ENCODE peak calls at places on chromosomes 1 and 21, in seven cellular contexts. X, N, Z, E, R, L and B are unnamed samples.

GRCh38 chr1:6185151-6185550 is 5.0 kb upstream of the CHD5 start:
- DNase-seq in X (peak), N (no peak), Z (no peak), E (no peak), R (peak), L (no peak), B (no peak)

GRCh38 chr1:168498159-168498609 is 45.6 kb downstream of the XCL2 start:
- DNase-seq in X (no peak), N (no peak), Z (no peak), E (no peak), R (peak), L (no peak), B (no peak)

GRCh38 chr1:112533029-112533428 is 24.3 kb downstream of the WNT2B start:
- DNase-seq in X (peak), N (no peak), Z (no peak), E (no peak), R (peak), L (no peak), B (no peak)

GRCh38 chr1:180343931-180344406 is 113.9 kb downstream of the LHX4 start:
- DNase-seq in X (peak), N (no peak), Z (no peak), E (no peak), R (peak), L (no peak), B (peak)

GRCh38 chr1:162943627-162944026 is 82.7 kb upstream of the CCDC190 start:
- DNase-seq in X (no peak), N (no peak), Z (no peak), E (no peak), R (no peak), L (no peak), B (no peak)

GRCh38 chr1:242016518-242016917 is 17.6 kb upstream of the MAP1LC3C start:
- DNase-seq in X (no peak), N (no peak), Z (no peak), E (no peak), R (no peak), L (no peak), B (no peak)

GRCh38 chr1:44903261-44903660 is 60.2 kb upstream of the PTCH2 start:
- DNase-seq in X (no peak), N (no peak), Z (no peak), E (no peak), R (peak), L (no peak), B (no peak)

GRCh38 chr1:109657970-109658369 is 2.1 kb downstream of the GSTM4 start:
- DNase-seq in X (no peak), N (peak), Z (no peak), E (no peak), R (no peak), L (no peak), B (no peak)

GRCh38 chr1:152786077-152786476 is at the start of gene LCE1E:
- DNase-seq in X (no peak), N (no peak), Z (no peak), E (no peak), R (no peak), L (no peak), B (no peak)

GRCh38 chr1:202238914-202239313 is 45.3 kb downstream of the LGR6 start:
- DNase-seq in X (no peak), N (no peak), Z (no peak), E (no peak), R (no peak), L (no peak), B (no peak)

GRCh38 chr1:109863699-109864062 is 47.0 kb upstream of the CSF1 start:
- DNase-seq in X (no peak), N (no peak), Z (no peak), E (no peak), R (peak), L (no peak), B (no peak)

GRCh38 chr1:243748706-243749283 is 101.2 kb downstream of the AKT3 start:
- DNase-seq in X (peak), N (no peak), Z (peak), E (no peak), R (peak), L (no peak), B (no peak)

GRCh38 chr1:91811363-91812025 is 74.5 kb downstream of the TGFBR3 start:
- DNase-seq in X (no peak), N (no peak), Z (no peak), E (no peak), R (no peak), L (no peak), B (no peak)

GRCh38 chr21:27954806-27955205 is 987.9 kb upstream of the ADAMTS5 start:
- DNase-seq in X (no peak), N (no peak), Z (no peak), E (no peak), R (peak), L (no peak), B (no peak)

GRCh38 chr1:233393926-233394680 is 66.6 kb downstream of the MAP3K21 start:
- DNase-seq in X (no peak), N (no peak), Z (no peak), E (no peak), R (no peak), L (no peak), B (no peak)

GRCh38 chr1:67043366-67043765 is 10.6 kb downstream of the SLC35D1 start:
- DNase-seq in X (no peak), N (no peak), Z (no peak), E (no peak), R (no peak), L (no peak), B (no peak)

GRCh38 chr1:68376441-68376840 is 73.3 kb downstream of the RPE65 start:
- DNase-seq in X (no peak), N (no peak), Z (no peak), E (no peak), R (no peak), L (no peak), B (no peak)

GRCh38 chr1:214331827-214332423 is 51.0 kb downstream of the SMYD2 start:
- DNase-seq in X (peak), N (no peak), Z (peak), E (no peak), R (peak), L (no peak), B (peak)

GRCh38 chr1:221030121-221030649 is 150.9 kb downstream of the HLX start:
- DNase-seq in X (no peak), N (no peak), Z (no peak), E (no peak), R (no peak), L (no peak), B (no peak)

GRCh38 chr21:40165212-40165611 is 298.0 kb downstream of the PCP4 start:
- DNase-seq in X (no peak), N (no peak), Z (no peak), E (no peak), R (no peak), L (peak), B (no peak)

GRCh38 chr1:185652348-185652747 is 81.8 kb upstream of the HMCN1 start:
- DNase-seq in X (no peak), N (no peak), Z (peak), E (no peak), R (no peak), L (no peak), B (no peak)

GRCh38 chr1:78702426-78702825 is 52.8 kb downstream of the IFI44 start:
- DNase-seq in X (no peak), N (no peak), Z (no peak), E (no peak), R (no peak), L (no peak), B (no peak)

GRCh38 chr1:227729881-227730629 is 5.0 kb downstream of the JMJD4 start:
- DNase-seq in X (peak), N (no peak), Z (peak), E (peak), R (peak), L (peak), B (peak)

GRCh38 chr1:188590641-188591040 is 1761.9 kb downstream of the PLA2G4A start:
- DNase-seq in X (no peak), N (no peak), Z (no peak), E (no peak), R (no peak), L (no peak), B (no peak)

GRCh38 chr1:22592919-22593790 is 29.9 kb downstream of the EPHA8 start:
- DNase-seq in X (no peak), N (no peak), Z (peak), E (no peak), R (no peak), L (no peak), B (peak)

GRCh38 chr1:81170721-81171120 is 630.0 kb upstream of the ADGRL2 start:
- DNase-seq in X (no peak), N (no peak), Z (no peak), E (no peak), R (no peak), L (no peak), B (no peak)

GRCh38 chr1:110708968-110709367 is 34.2 kb upstream of the KCNA3 start:
- DNase-seq in X (no peak), N (no peak), Z (no peak), E (no peak), R (no peak), L (no peak), B (no peak)

GRCh38 chr1:90452491-90452890 is 264.6 kb downstream of the BARHL2 start:
- DNase-seq in X (no peak), N (no peak), Z (no peak), E (no peak), R (no peak), L (no peak), B (no peak)

GRCh38 chr1:119653839-119654170 is 5.7 kb upstream of the ZNF697 start:
- DNase-seq in X (no peak), N (no peak), Z (no peak), E (no peak), R (peak), L (no peak), B (no peak)

GRCh38 chr1:36165145-36165544 is 9.2 kb downstream of the MAP7D1 start:
- DNase-seq in X (no peak), N (no peak), Z (no peak), E (no peak), R (no peak), L (no peak), B (no peak)

GRCh38 chr1:173193639-173194038 is 13.5 kb downstream of the TNFSF4 start:
- DNase-seq in X (peak), N (no peak), Z (no peak), E (no peak), R (peak), L (no peak), B (no peak)

GRCh38 chr1:29574871-29575270 is 338.5 kb downstream of the PTPRU start:
- DNase-seq in X (no peak), N (no peak), Z (no peak), E (no peak), R (no peak), L (no peak), B (no peak)

GRCh38 chr1:40842201-40842600 is 20.0 kb downstream of the CITED4 start:
- DNase-seq in X (no peak), N (no peak), Z (no peak), E (no peak), R (no peak), L (no peak), B (no peak)

GRCh38 chr1:40841602-40842001 is 20.6 kb downstream of the CITED4 start:
- DNase-seq in X (no peak), N (no peak), Z (no peak), E (no peak), R (no peak), L (no peak), B (no peak)

GRCh38 chr1:40844079-40844478 is 18.1 kb downstream of the CITED4 start:
- DNase-seq in X (no peak), N (no peak), Z (no peak), E (no peak), R (no peak), L (no peak), B (no peak)

GRCh38 chr1:40840526-40841323 is 21.4 kb downstream of the CITED4 start:
- DNase-seq in X (no peak), N (no peak), Z (no peak), E (no peak), R (no peak), L (no peak), B (no peak)

DNA sequence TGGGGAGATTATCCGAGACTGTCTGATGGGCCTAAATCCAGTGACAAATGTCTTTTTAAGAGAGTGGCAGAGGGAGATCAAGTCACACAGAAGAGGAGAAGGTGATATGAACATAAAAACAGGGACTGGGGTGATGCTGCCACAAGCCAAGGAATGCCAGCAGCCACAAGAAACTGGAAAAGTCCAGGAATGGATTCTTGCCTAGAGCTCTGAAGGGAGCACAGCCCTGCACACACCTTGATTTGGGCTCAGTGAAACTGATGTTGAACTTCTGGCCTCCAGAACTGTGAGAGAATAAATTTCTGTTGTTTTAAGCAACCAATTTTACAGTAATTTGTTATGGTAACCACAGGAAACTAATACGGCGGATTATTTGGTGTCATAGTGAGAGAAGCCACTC is 19.5 kb downstream of the CITED4 start:
- DNase-seq in X (no peak), N (no peak), Z (no peak), E (no peak), R (no peak), L (no peak), B (no peak)
- H3K27ac ChIP-seq in X (no peak), N (no peak), Z (no peak), E (no peak), R (no peak), L (no peak), B (no peak)

GRCh38 chr21:34352556-34352955 is 11.2 kb upstream of the KCNE2 start:
- DNase-seq in X (no peak), N (no peak), Z (no peak), E (no peak), R (no peak), L (no peak), B (no peak)

GRCh38 chr21:34358866-34359265 is 4.9 kb upstream of the KCNE2 start:
- DNase-seq in X (no peak), N (no peak), Z (no peak), E (no peak), R (no peak), L (no peak), B (no peak)

GRCh38 chr21:34354836-34355235 is 9.0 kb upstream of the KCNE2 start:
- DNase-seq in X (no peak), N (no peak), Z (no peak), E (no peak), R (no peak), L (no peak), B (no peak)

GRCh38 chr21:34357889-34358288 is 5.9 kb upstream of the KCNE2 start:
- DNase-seq in X (no peak), N (no peak), Z (no peak), E (no peak), R (no peak), L (no peak), B (no peak)

GRCh38 chr21:34355570-34355969 is 8.2 kb upstream of the KCNE2 start:
- DNase-seq in X (no peak), N (no peak), Z (no peak), E (no peak), R (no peak), L (no peak), B (no peak)
- H3K27ac ChIP-seq in X (no peak), N (no peak), Z (no peak), E (no peak), R (no peak), L (no peak), B (no peak)

GRCh38 chr21:25983745-25984144 is 186.8 kb downstream of the APP start:
- DNase-seq in X (no peak), N (no peak), Z (no peak), E (no peak), R (no peak), L (no peak), B (no peak)

GRCh38 chr21:25988738-25989137 is 181.8 kb downstream of the APP start:
- DNase-seq in X (no peak), N (no peak), Z (no peak), E (no peak), R (no peak), L (no peak), B (no peak)

GRCh38 chr21:25984538-25984937 is 186.0 kb downstream of the APP start:
- DNase-seq in X (no peak), N (no peak), Z (no peak), E (no peak), R (no peak), L (no peak), B (no peak)

GRCh38 chr21:25986928-25987327 is 183.6 kb downstream of the APP start:
- DNase-seq in X (no peak), N (no peak), Z (no peak), E (no peak), R (no peak), L (no peak), B (no peak)

GRCh38 chr21:25985990-25986389 is 184.6 kb downstream of the APP start:
- DNase-seq in X (no peak), N (no peak), Z (no peak), E (no peak), R (no peak), L (no peak), B (no peak)
- H3K27ac ChIP-seq in X (no peak), N (no peak), Z (no peak), E (no peak), R (no peak), L (no peak), B (no peak)

DNA sequence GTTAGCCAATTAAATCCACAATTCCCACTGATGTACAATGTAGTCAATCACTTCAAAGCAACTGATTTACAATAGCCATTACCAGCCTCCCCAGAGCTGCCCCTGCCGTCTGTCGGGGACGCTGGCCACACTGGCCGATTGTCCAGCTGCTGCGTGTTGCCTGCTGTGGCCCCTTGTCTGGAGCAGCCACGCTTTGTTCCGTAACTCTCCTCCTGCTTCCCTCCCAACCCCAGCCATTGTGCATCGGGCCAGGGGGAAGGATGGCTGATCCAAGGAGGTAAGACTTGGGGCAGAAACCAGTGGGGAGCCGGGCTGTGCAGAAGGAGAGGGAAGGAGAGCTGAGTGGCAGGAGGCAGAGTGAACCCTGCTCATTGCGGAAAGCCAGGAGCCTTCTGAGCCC is 83.6 kb upstream of the LYST start:
- DNase-seq in X (no peak), N (no peak), Z (no peak), E (no peak), R (no peak), L (no peak), B (no peak)
- H3K27ac ChIP-seq in X (no peak), N (no peak), Z (no peak), E (no peak), R (no peak), L (no peak), B (no peak)

GRCh38 chr1:149937779-149938178 is 1.1 kb upstream of the MTMR11 start:
- DNase-seq in X (no peak), N (no peak), Z (no peak), E (no peak), R (peak), L (no peak), B (no peak)
- H3K27ac ChIP-seq in X (no peak), N (peak), Z (peak), E (peak), R (peak), L (no peak), B (peak)

GRCh38 chr1:205596876-205597275 is 34.9 kb downstream of the ELK4 start:
- DNase-seq in X (no peak), N (peak), Z (no peak), E (no peak), R (no peak), L (no peak), B (no peak)
- H3K27ac ChIP-seq in X (no peak), N (no peak), Z (no peak), E (no peak), R (no peak), L (no peak), B (no peak)

DNA sequence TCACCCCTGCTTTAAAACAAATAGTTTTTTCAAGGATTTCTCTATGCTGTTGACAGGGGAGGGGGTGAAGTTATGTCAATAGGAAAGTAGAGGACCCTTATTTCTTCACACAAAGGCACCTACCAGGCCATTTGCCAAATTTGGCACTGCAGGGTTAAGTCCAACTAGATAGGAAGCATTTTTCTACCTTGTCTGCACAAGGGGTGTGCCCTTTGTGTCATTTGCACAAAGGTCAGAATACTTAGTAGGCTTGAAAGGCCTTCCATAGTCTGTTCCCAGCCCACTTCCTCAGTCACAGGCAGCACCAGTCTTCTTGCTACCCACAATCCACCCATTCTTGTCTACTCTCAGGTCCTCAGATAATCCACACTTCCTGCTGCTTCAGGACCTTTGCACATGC is 7.0 kb downstream of the TACSTD2 start:
- DNase-seq in X (no peak), N (no peak), Z (no peak), E (no peak), R (no peak), L (no peak), B (no peak)
- H3K27ac ChIP-seq in X (no peak), N (no peak), Z (no peak), E (no peak), R (no peak), L (no peak), B (no peak)

GRCh38 chr1:27149714-27150113 is 5.2 kb downstream of the SLC9A1 start:
- DNase-seq in X (no peak), N (no peak), Z (no peak), E (no peak), R (no peak), L (no peak), B (no peak)

GRCh38 chr1:27147842-27148518 is 6.9 kb downstream of the SLC9A1 start:
- DNase-seq in X (no peak), N (no peak), Z (no peak), E (no peak), R (no peak), L (no peak), B (no peak)

GRCh38 chr1:27149084-27149483 is 5.8 kb downstream of the SLC9A1 start:
- DNase-seq in X (no peak), N (no peak), Z (no peak), E (no peak), R (no peak), L (no peak), B (no peak)

GRCh38 chr1:27150183-27150582 is 4.7 kb downstream of the SLC9A1 start:
- DNase-seq in X (no peak), N (no peak), Z (no peak), E (no peak), R (no peak), L (no peak), B (no peak)

GRCh38 chr1:27148591-27148990 is 6.3 kb downstream of the SLC9A1 start:
- DNase-seq in X (no peak), N (no peak), Z (no peak), E (no peak), R (no peak), L (no peak), B (no peak)
- H3K27ac ChIP-seq in X (no peak), N (peak), Z (no peak), E (no peak), R (no peak), L (no peak), B (no peak)